ENCODE peak calls at places on chromosomes 2 and 18, in six cellular contexts. Z is progenitor cell of endocrine pancreas; C is Karpas-422; N is stimulated activated CD4-positive, alpha-beta T cell treated with anti-CD3 and anti-CD28 coated beads, Interleukin-4, amount 100 ng/mL, for 4 hours; S is stromal cell of bone marrow; P is stimulated activated naive CD4-positive, alpha-beta T cell. G is an unnamed sample.

GRCh38 chr2:118049140-118050128 is 35.6 kb upstream of the CCDC93 start:
- DNase-seq in Z (no peak), C (peak; percentile 85), N (no peak), S (no peak), P (no peak), G (no peak)

GRCh38 chr2:68185541-68186164 is 28.0 kb downstream of the PNO1 start:
- DNase-seq in Z (peak; percentile 20), C (peak; percentile 93), N (peak; percentile 39), S (no peak), P (peak; percentile 56), G (peak; percentile 11)

GRCh38 chr2:146844226-146844990 is 1000.4 kb upstream of the ACVR2A start:
- DNase-seq in Z (no peak), C (no peak), N (no peak), S (peak; percentile 18), P (no peak), G (peak; percentile 6)

GRCh38 chr2:202267495-202267894 is 1.9 kb downstream of the NOP58 start:
- DNase-seq in Z (no peak), C (peak; percentile 53), N (no peak), S (no peak), P (no peak), G (no peak)

GRCh38 chr2:160471950-160472349 is 21.7 kb downstream of the RBMS1 start:
- DNase-seq in Z (no peak), C (no peak), N (no peak), S (no peak), P (no peak), G (no peak)

GRCh38 chr2:72263043-72263780 is 115.5 kb upstream of the CYP26B1 start:
- DNase-seq in Z (no peak), C (no peak), N (no peak), S (no peak), P (no peak), G (no peak)

GRCh38 chr2:165697727-165698620 is 96.1 kb downstream of the GALNT3 start:
- DNase-seq in Z (no peak), C (peak; percentile 58), N (no peak), S (no peak), P (no peak), G (no peak)

GRCh38 chr18:23072079-23072478 is 63.2 kb upstream of the CABLES1 start:
- DNase-seq in Z (no peak), C (no peak), N (no peak), S (no peak), P (no peak), G (no peak)

GRCh38 chr2:53490659-53491058 is 276.9 kb upstream of the CHAC2 start:
- DNase-seq in Z (no peak), C (no peak), N (no peak), S (peak; percentile 45), P (no peak), G (peak; percentile 23)

GRCh38 chr2:110677080-110677479 is 783 bp downstream of the BUB1 start:
- DNase-seq in Z (no peak), C (peak; percentile 53), N (no peak), S (no peak), P (no peak), G (no peak)

GRCh38 chr2:191617589-191617988 is 60.3 kb upstream of the NABP1 start:
- DNase-seq in Z (no peak), C (no peak), N (peak; percentile 61), S (no peak), P (peak; percentile 79), G (no peak)

GRCh38 chr2:197889041-197889440 is 84.6 kb downstream of the PLCL1 start:
- DNase-seq in Z (no peak), C (peak; percentile 56), N (peak; percentile 27), S (no peak), P (peak; percentile 58), G (no peak)

GRCh38 chr2:34102359-34102758 is 503.3 kb upstream of the FAM98A start:
- DNase-seq in Z (no peak), C (no peak), N (no peak), S (no peak), P (no peak), G (no peak)

GRCh38 chr2:96631804-96632435 is 6.2 kb downstream of the KANSL3 start:
- DNase-seq in Z (no peak), C (no peak), N (no peak), S (peak; percentile 27), P (no peak), G (no peak)

GRCh38 chr18:46502444-46502843 is 154.6 kb downstream of the LOXHD1 start:
- DNase-seq in Z (peak; percentile 48), C (peak; percentile 55), N (no peak), S (no peak), P (no peak), G (no peak)

GRCh38 chr2:163610817-163611556 is 124.8 kb downstream of the FIGN start:
- DNase-seq in Z (no peak), C (peak; percentile 83), N (no peak), S (no peak), P (no peak), G (no peak)

GRCh38 chr2:105294046-105294445 is 35.5 kb downstream of the TGFBRAP1 start:
- DNase-seq in Z (no peak), C (no peak), N (no peak), S (no peak), P (no peak), G (no peak)

GRCh38 chr18:26476697-26477096 is 71.7 kb downstream of the KCTD1 start:
- DNase-seq in Z (no peak), C (no peak), N (no peak), S (no peak), P (no peak), G (no peak)